ENCODE peak calls at places on chromosomes 6 and 20, in eight cellular contexts. One of them, this sample, is unnamed.

GRCh38 chr6:36863670-36864540 is 10.7 kb downstream of the PPIL1 start:
- DNase-seq in GM23248: no peak
- DNase-seq in cardiac muscle cell: no peak
- DNase-seq in right lobe of liver: no peak
- DNase-seq in CD8-positive, alpha-beta T cell: peak; percentile 9
- DNase-seq in PC-3: no peak
- DNase-seq in CD4-positive, alpha-beta memory T cell: no peak
- DNase-seq in heart left ventricle: no peak
- DNase-seq in this sample: no peak

GRCh38 chr6:11251553-11252358 is 19.3 kb upstream of the NEDD9 start:
- DNase-seq in GM23248: peak; percentile 79
- DNase-seq in cardiac muscle cell: no peak
- DNase-seq in right lobe of liver: no peak
- DNase-seq in CD8-positive, alpha-beta T cell: no peak
- DNase-seq in PC-3: peak; percentile 86
- DNase-seq in CD4-positive, alpha-beta memory T cell: no peak
- DNase-seq in heart left ventricle: peak; percentile 69
- DNase-seq in this sample: peak; percentile 73

GRCh38 chr6:99490608-99491007 is 24.6 kb downstream of the USP45 start:
- DNase-seq in GM23248: no peak
- DNase-seq in cardiac muscle cell: no peak
- DNase-seq in right lobe of liver: no peak
- DNase-seq in CD8-positive, alpha-beta T cell: no peak
- DNase-seq in PC-3: no peak
- DNase-seq in CD4-positive, alpha-beta memory T cell: peak; percentile 43
- DNase-seq in heart left ventricle: no peak
- DNase-seq in this sample: no peak

GRCh38 chr6:106773482-106773881 is 144.1 kb downstream of the QRSL1 start:
- DNase-seq in GM23248: no peak
- DNase-seq in cardiac muscle cell: no peak
- DNase-seq in right lobe of liver: no peak
- DNase-seq in CD8-positive, alpha-beta T cell: no peak
- DNase-seq in PC-3: peak; percentile 73
- DNase-seq in CD4-positive, alpha-beta memory T cell: no peak
- DNase-seq in heart left ventricle: no peak
- DNase-seq in this sample: no peak

GRCh38 chr6:137821486-137821885 is 45.6 kb upstream of the TNFAIP3 start:
- DNase-seq in GM23248: no peak
- DNase-seq in cardiac muscle cell: no peak
- DNase-seq in right lobe of liver: no peak
- DNase-seq in CD8-positive, alpha-beta T cell: no peak
- DNase-seq in PC-3: no peak
- DNase-seq in CD4-positive, alpha-beta memory T cell: no peak
- DNase-seq in heart left ventricle: no peak
- DNase-seq in this sample: no peak

GRCh38 chr6:106553440-106553839 is 75.9 kb downstream of the RTN4IP1 start:
- DNase-seq in GM23248: no peak
- DNase-seq in cardiac muscle cell: no peak
- DNase-seq in right lobe of liver: no peak
- DNase-seq in CD8-positive, alpha-beta T cell: no peak
- DNase-seq in PC-3: no peak
- DNase-seq in CD4-positive, alpha-beta memory T cell: no peak
- DNase-seq in heart left ventricle: no peak
- DNase-seq in this sample: no peak

GRCh38 chr20:41179961-41180360 is 42.6 kb downstream of the PLCG1 start:
- DNase-seq in GM23248: no peak
- DNase-seq in cardiac muscle cell: no peak
- DNase-seq in right lobe of liver: no peak
- DNase-seq in CD8-positive, alpha-beta T cell: no peak
- DNase-seq in PC-3: no peak
- DNase-seq in CD4-positive, alpha-beta memory T cell: no peak
- DNase-seq in heart left ventricle: peak; percentile 3
- DNase-seq in this sample: no peak

GRCh38 chr6:158654960-158655485 is 5.2 kb downstream of the SYTL3 start:
- DNase-seq in GM23248: peak; percentile 89
- DNase-seq in cardiac muscle cell: no peak
- DNase-seq in right lobe of liver: peak; percentile 45
- DNase-seq in CD8-positive, alpha-beta T cell: no peak
- DNase-seq in PC-3: no peak
- DNase-seq in CD4-positive, alpha-beta memory T cell: no peak
- DNase-seq in heart left ventricle: no peak
- DNase-seq in this sample: no peak

GRCh38 chr6:35490821-35491557 is 5.9 kb downstream of the TEAD3 start:
- DNase-seq in GM23248: no peak
- DNase-seq in cardiac muscle cell: no peak
- DNase-seq in right lobe of liver: no peak
- DNase-seq in CD8-positive, alpha-beta T cell: no peak
- DNase-seq in PC-3: no peak
- DNase-seq in CD4-positive, alpha-beta memory T cell: no peak
- DNase-seq in heart left ventricle: no peak
- DNase-seq in this sample: no peak

GRCh38 chr6:77092971-77093370 is 370.3 kb downstream of the HTR1B start:
- DNase-seq in GM23248: peak; percentile 39
- DNase-seq in cardiac muscle cell: no peak
- DNase-seq in right lobe of liver: no peak
- DNase-seq in CD8-positive, alpha-beta T cell: no peak
- DNase-seq in PC-3: no peak
- DNase-seq in CD4-positive, alpha-beta memory T cell: no peak
- DNase-seq in heart left ventricle: no peak
- DNase-seq in this sample: no peak

GRCh38 chr6:35166160-35166919 is 25.2 kb upstream of the TCP11 start:
- DNase-seq in GM23248: no peak
- DNase-seq in cardiac muscle cell: no peak
- DNase-seq in right lobe of liver: no peak
- DNase-seq in CD8-positive, alpha-beta T cell: no peak
- DNase-seq in PC-3: no peak
- DNase-seq in CD4-positive, alpha-beta memory T cell: no peak
- DNase-seq in heart left ventricle: no peak
- DNase-seq in this sample: no peak

GRCh38 chr20:32482251-32483220 is 102.6 kb downstream of the NOL4L start:
- DNase-seq in GM23248: peak; percentile 63
- DNase-seq in cardiac muscle cell: peak; percentile 67
- DNase-seq in right lobe of liver: peak; percentile 68
- DNase-seq in CD8-positive, alpha-beta T cell: peak; percentile 64
- DNase-seq in PC-3: peak; percentile 34
- DNase-seq in CD4-positive, alpha-beta memory T cell: peak; percentile 26
- DNase-seq in heart left ventricle: peak; percentile 63
- DNase-seq in this sample: peak; percentile 21

DNA sequence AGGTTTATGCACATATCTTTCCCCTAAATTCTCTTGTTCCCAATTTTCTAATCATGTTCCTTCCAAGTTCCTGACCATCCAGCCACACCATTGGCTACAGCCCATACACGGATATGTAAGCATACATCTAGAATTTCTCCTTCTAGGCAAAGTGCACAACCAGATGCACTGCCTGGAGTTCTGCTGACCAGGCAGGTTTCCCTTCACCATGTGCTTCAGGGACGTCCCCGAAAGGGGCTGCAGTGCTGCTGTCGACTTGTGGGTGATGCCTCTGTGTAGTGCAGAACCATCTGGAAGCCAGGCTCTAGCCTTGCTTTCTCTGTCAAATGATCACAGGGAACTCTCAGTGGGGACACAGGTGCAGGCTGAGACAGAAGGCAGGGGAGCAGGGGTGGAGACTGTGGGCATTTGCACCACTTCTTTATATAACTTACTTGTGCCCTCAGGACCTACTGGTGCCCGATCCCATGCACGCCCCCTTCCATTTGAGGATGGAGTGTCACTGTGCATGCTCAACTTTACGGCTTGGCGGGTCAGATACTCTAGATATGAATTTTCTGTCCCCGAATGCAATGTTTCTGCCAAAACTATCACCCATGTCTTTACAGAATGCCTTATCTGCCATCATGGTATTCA is 37.5 kb upstream of the SMOC2 start:
- DNase-seq in GM23248: no peak
- DNase-seq in cardiac muscle cell: no peak
- DNase-seq in right lobe of liver: peak; percentile 15
- DNase-seq in CD8-positive, alpha-beta T cell: no peak
- DNase-seq in PC-3: no peak
- DNase-seq in CD4-positive, alpha-beta memory T cell: no peak
- DNase-seq in heart left ventricle: no peak
- DNase-seq in this sample: no peak
- H3K9me3 ChIP-seq in GM23248: no peaks in the 10 kb centered on the region
- H3K9me3 ChIP-seq in cardiac muscle cell: no peaks in the 10 kb centered on the region
- H3K9me3 ChIP-seq in right lobe of liver: no peaks in the 10 kb centered on the region
- H3K9me3 ChIP-seq in CD8-positive, alpha-beta T cell: no peaks in the 10 kb centered on the region
- H3K9me3 ChIP-seq in PC-3: no peaks in the 10 kb centered on the region
- H3K9me3 ChIP-seq in CD4-positive, alpha-beta memory T cell: no peaks in the 10 kb centered on the region
- H3K9me3 ChIP-seq in heart left ventricle: no peaks in the 10 kb centered on the region
- H3K9me3 ChIP-seq in this sample: no peaks in the 10 kb centered on the region

GRCh38 chr6:27452496-27452897 is 20.4 kb downstream of the ZNF184 start:
- DNase-seq in GM23248: peak; percentile 14
- DNase-seq in cardiac muscle cell: no peak
- DNase-seq in right lobe of liver: no peak
- DNase-seq in CD8-positive, alpha-beta T cell: no peak
- DNase-seq in PC-3: peak; percentile 5
- DNase-seq in CD4-positive, alpha-beta memory T cell: no peak
- DNase-seq in heart left ventricle: no peak
- DNase-seq in this sample: no peak
- H3K9me3 ChIP-seq in GM23248: peaks cover 8% of the 10 kb centered on the region
- H3K9me3 ChIP-seq in cardiac muscle cell: peaks cover 11% of the 10 kb centered on the region
- H3K9me3 ChIP-seq in right lobe of liver: peaks cover 31% of the 10 kb centered on the region
- H3K9me3 ChIP-seq in CD8-positive, alpha-beta T cell: peaks cover 65% of the 10 kb centered on the region
- H3K9me3 ChIP-seq in PC-3: peaks cover 96% of the 10 kb centered on the region
- H3K9me3 ChIP-seq in CD4-positive, alpha-beta memory T cell: peaks cover 74% of the 10 kb centered on the region
- H3K9me3 ChIP-seq in heart left ventricle: peaks cover 4% of the 10 kb centered on the region
- H3K9me3 ChIP-seq in this sample: peaks cover 100% of the 10 kb centered on the region

DNA sequence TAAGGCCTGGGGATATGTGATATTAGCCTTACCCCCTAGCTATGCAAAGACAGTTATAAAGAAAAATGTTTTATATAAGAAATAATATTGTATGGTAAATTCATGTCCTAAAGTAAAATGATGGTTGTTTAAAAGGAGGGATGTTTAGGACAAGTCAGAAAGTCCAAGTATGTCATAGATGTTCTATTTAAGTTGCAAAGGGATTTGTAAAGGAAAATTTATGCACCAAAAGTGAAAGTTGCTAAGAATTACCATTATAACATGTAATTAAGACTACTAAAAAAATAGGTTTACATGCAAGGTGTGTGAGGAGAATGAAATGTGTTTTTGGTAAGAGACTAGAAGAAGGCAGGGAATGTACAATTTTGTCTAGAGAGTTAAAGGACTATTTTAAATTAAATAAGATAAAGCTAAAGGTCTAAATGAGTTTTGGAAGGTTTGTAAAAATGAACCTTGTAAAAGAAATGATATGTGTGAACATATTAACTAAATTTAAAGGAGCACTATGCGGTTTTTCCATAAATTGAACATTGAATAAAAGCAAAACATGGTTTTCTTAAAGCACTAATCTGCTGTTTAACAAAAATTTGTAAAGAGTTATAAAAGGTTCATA is 22.7 kb upstream of the GOPC start:
- DNase-seq in GM23248: no peak
- DNase-seq in cardiac muscle cell: peak; percentile 5
- DNase-seq in right lobe of liver: no peak
- DNase-seq in CD8-positive, alpha-beta T cell: no peak
- DNase-seq in PC-3: peak; percentile 17
- DNase-seq in CD4-positive, alpha-beta memory T cell: no peak
- DNase-seq in heart left ventricle: no peak
- DNase-seq in this sample: no peak
- H3K9me3 ChIP-seq in GM23248: peaks cover 4% of the 10 kb centered on the region
- H3K9me3 ChIP-seq in cardiac muscle cell: no peaks in the 10 kb centered on the region
- H3K9me3 ChIP-seq in right lobe of liver: no peaks in the 10 kb centered on the region
- H3K9me3 ChIP-seq in CD8-positive, alpha-beta T cell: no peaks in the 10 kb centered on the region
- H3K9me3 ChIP-seq in PC-3: no peaks in the 10 kb centered on the region
- H3K9me3 ChIP-seq in CD4-positive, alpha-beta memory T cell: no peaks in the 10 kb centered on the region
- H3K9me3 ChIP-seq in heart left ventricle: no peaks in the 10 kb centered on the region
- H3K9me3 ChIP-seq in this sample: peaks cover 16% of the 10 kb centered on the region

GRCh38 chr6:156577749-156578148 is 199.4 kb upstream of the ARID1B start:
- DNase-seq in GM23248: no peak
- DNase-seq in cardiac muscle cell: no peak
- DNase-seq in right lobe of liver: no peak
- DNase-seq in CD8-positive, alpha-beta T cell: no peak
- DNase-seq in PC-3: no peak
- DNase-seq in CD4-positive, alpha-beta memory T cell: no peak
- DNase-seq in heart left ventricle: no peak
- DNase-seq in this sample: no peak
- H3K9me3 ChIP-seq in GM23248: no peaks in the 10 kb centered on the region
- H3K9me3 ChIP-seq in cardiac muscle cell: no peaks in the 10 kb centered on the region
- H3K9me3 ChIP-seq in right lobe of liver: no peaks in the 10 kb centered on the region
- H3K9me3 ChIP-seq in CD8-positive, alpha-beta T cell: no peaks in the 10 kb centered on the region
- H3K9me3 ChIP-seq in PC-3: no peaks in the 10 kb centered on the region
- H3K9me3 ChIP-seq in CD4-positive, alpha-beta memory T cell: no peaks in the 10 kb centered on the region
- H3K9me3 ChIP-seq in heart left ventricle: no peaks in the 10 kb centered on the region
- H3K9me3 ChIP-seq in this sample: peaks cover 5% of the 10 kb centered on the region

GRCh38 chr6:168773788-168774187 is 332.8 kb downstream of the SMOC2 start:
- DNase-seq in GM23248: no peak
- DNase-seq in cardiac muscle cell: no peak
- DNase-seq in right lobe of liver: no peak
- DNase-seq in CD8-positive, alpha-beta T cell: no peak
- DNase-seq in PC-3: no peak
- DNase-seq in CD4-positive, alpha-beta memory T cell: no peak
- DNase-seq in heart left ventricle: no peak
- DNase-seq in this sample: no peak
- H3K9me3 ChIP-seq in GM23248: peaks cover 6% of the 10 kb centered on the region
- H3K9me3 ChIP-seq in cardiac muscle cell: no peaks in the 10 kb centered on the region
- H3K9me3 ChIP-seq in right lobe of liver: no peaks in the 10 kb centered on the region
- H3K9me3 ChIP-seq in CD8-positive, alpha-beta T cell: no peaks in the 10 kb centered on the region
- H3K9me3 ChIP-seq in PC-3: no peaks in the 10 kb centered on the region
- H3K9me3 ChIP-seq in CD4-positive, alpha-beta memory T cell: no peaks in the 10 kb centered on the region
- H3K9me3 ChIP-seq in heart left ventricle: no peaks in the 10 kb centered on the region
- H3K9me3 ChIP-seq in this sample: peaks cover 16% of the 10 kb centered on the region

This sample was measured in MG63.